ENCODE peak calls at places on chromosomes 3 and 15, in seven cellular contexts. L is B cell, C is glutamatergic neuron, A is RWPE1, H is LoVo, F is NCI-H2081, S is GM12891. X is an unnamed sample.

GRCh38 chr15:91627473-91628309 is 225.8 kb upstream of the SLCO3A1 start:
- DNase-seq in H (no peak), C (no peak), L (no peak), A (no peak), S (no peak), F (no peak), X (no peak)

GRCh38 chr15:92848852-92849598 is 51.1 kb upstream of the CHD2 start:
- DNase-seq in H (no peak), C (no peak), F (no peak), S (no peak), A (no peak), L (peak; percentile 71), X (no peak)

GRCh38 chr3:133991637-133992036 is 38.1 kb downstream of the SLCO2A1 start:
- DNase-seq in A (no peak), F (no peak), C (no peak), H (no peak), L (no peak), S (no peak), X (no peak)

GRCh38 chr15:73141216-73141900 is 89.1 kb downstream of the NEO1 start:
- DNase-seq in A (no peak), F (no peak), H (no peak), C (no peak), S (no peak), L (no peak), X (no peak)

GRCh38 chr3:87329065-87329464 is 52.7 kb upstream of the POU1F1 start:
- DNase-seq in S (no peak), F (no peak), H (no peak), L (no peak), A (no peak), C (no peak), X (no peak)

GRCh38 chr15:31216210-31216911 is 110.3 kb upstream of the KLF13 start:
- DNase-seq in C (peak; percentile 80), S (peak; percentile 70), A (peak; percentile 83), F (peak; percentile 46), H (peak; percentile 92), L (peak; percentile 65), X (no peak)

GRCh38 chr3:175383366-175383765 is 524.2 kb downstream of the NAALADL2 start:
- DNase-seq in F (no peak), L (no peak), C (no peak), H (no peak), S (no peak), A (no peak), X (no peak)

GRCh38 chr3:38658886-38659285 is 9.4 kb upstream of the SCN5A start:
- DNase-seq in L (no peak), A (no peak), C (no peak), H (no peak), S (no peak), F (no peak), X (no peak)

GRCh38 chr3:71310595-71311319 is 272.8 kb downstream of the FOXP1 start:
- DNase-seq in F (no peak), C (no peak), L (no peak), H (no peak), A (no peak), S (no peak), X (no peak)

GRCh38 chr3:126259411-126260391 is 79.3 kb upstream of the ALDH1L1 start:
- DNase-seq in H (no peak), A (no peak), S (no peak), F (no peak), L (no peak), C (peak; percentile 33), X (no peak)

GRCh38 chr15:25066708-25067107 is 111.9 kb downstream of the SNRPN start:
- DNase-seq in H (no peak), S (no peak), F (no peak), A (no peak), L (no peak), C (no peak), X (no peak)

GRCh38 chr3:145518639-145519038 is 642.3 kb downstream of the PLOD2 start:
- DNase-seq in C (no peak), F (no peak), L (no peak), S (no peak), A (no peak), H (no peak), X (no peak)

GRCh38 chr3:63709576-63709975 is 57.1 kb downstream of the SNTN start:
- DNase-seq in L (no peak), S (no peak), H (no peak), C (no peak), F (no peak), A (no peak), X (no peak)

GRCh38 chr3:98188553-98188952 is 22.1 kb downstream of the OR5H15 start:
- DNase-seq in L (no peak), A (peak; percentile 9), F (no peak), C (no peak), S (peak; percentile 9), H (no peak), X (no peak)

GRCh38 chr15:51879555-51879954 is 50.1 kb downstream of the TMOD3 start:
- DNase-seq in S (no peak), C (no peak), A (no peak), L (no peak), H (no peak), F (no peak), X (no peak)

X was measured in NCI-H2029 treated with DMSO at 0.1 percent for 48 hours.